ENCODE peak calls at places on chromosomes 5 and 9, in four cellular contexts. A is K562, Z is MM.1S, P is BE2C. E is an unnamed sample.

GRCh38 chr5:92917044-92917443 is 664.0 kb downstream of the NR2F1-AS1 start:
- DNase-seq in A (no peak), Z (no peak), P (no peak), E (no peak)

GRCh38 chr5:178273041-178273440 is 40.4 kb upstream of the PHYKPL start:
- DNase-seq in A (no peak), Z (no peak), P (no peak), E (no peak)

GRCh38 chr9:1152171-1152570 is 102.0 kb downstream of the DMRT2 start:
- DNase-seq in A (no peak), Z (no peak), P (no peak), E (no peak)

GRCh38 chr5:558326-558725 is 34.1 kb upstream of the SLC9A3 start:
- DNase-seq in A (no peak), Z (no peak), P (peak; percentile 2), E (no peak)

GRCh38 chr5:115377468-115378217 is 81.2 kb upstream of the CCDC112 start:
- DNase-seq in A (no peak), Z (peak; percentile 80), P (no peak), E (no peak)

GRCh38 chr5:75639912-75640311 is 28.7 kb downstream of the ANKDD1B start:
- DNase-seq in A (no peak), Z (no peak), P (no peak), E (no peak)

GRCh38 chr5:32173394-32174010 is 617 bp downstream of the GOLPH3 start:
- DNase-seq in A (peak; percentile 62), Z (peak; percentile 71), P (peak; percentile 40), E (peak; percentile 66)

GRCh38 chr5:101977729-101978345 is 318.2 kb downstream of the SLCO4C1 start:
- DNase-seq in A (peak; percentile 13), Z (peak; percentile 71), P (peak; percentile 11), E (peak; percentile 50)

GRCh38 chr5:71697967-71698366 is 21.1 kb upstream of the CARTPT start:
- DNase-seq in A (peak; percentile 61), Z (no peak), P (no peak), E (peak; percentile 2)

GRCh38 chr9:100206899-100207298 is 107.9 kb downstream of the INVS start:
- DNase-seq in A (no peak), Z (no peak), P (no peak), E (no peak)

GRCh38 chr5:141223112-141223783 is at the start of gene PCDHB14:
- DNase-seq in A (peak; percentile 18), Z (peak; percentile 75), P (peak; percentile 55), E (peak; percentile 34)

GRCh38 chr9:6646028-6646636 is 603 bp upstream of the GLDC start:
- DNase-seq in A (no peak), Z (peak; percentile 71), P (no peak), E (no peak)

GRCh38 chr5:16579142-16579541 is 37.7 kb downstream of the RETREG1 start:
- DNase-seq in A (no peak), Z (no peak), P (peak; percentile 81), E (no peak)

GRCh38 chr5:54965806-54966205 is 19.6 kb downstream of the ESM1 start:
- DNase-seq in A (no peak), Z (no peak), P (no peak), E (no peak)

GRCh38 chr9:38083858-38084555 is 15.0 kb upstream of the SHB start:
- DNase-seq in A (no peak), Z (no peak), P (no peak), E (no peak)

GRCh38 chr9:133604214-133604613 is 5.0 kb downstream of the FAM163B start:
- DNase-seq in A (no peak), Z (no peak), P (peak; percentile 53), E (peak; percentile 65)

GRCh38 chr9:121700165-121700830 is 48.9 kb downstream of the DAB2IP start:
- DNase-seq in A (no peak), Z (peak; percentile 21), P (peak; percentile 76), E (peak; percentile 27)

GRCh38 chr9:89732952-89733349 is 128.1 kb downstream of the GADD45G start:
- DNase-seq in A (no peak), Z (no peak), P (no peak), E (no peak)

GRCh38 chr9:112753725-112754124 is 3.2 kb downstream of the SNX30 start:
- DNase-seq in A (no peak), Z (no peak), P (no peak), E (no peak)

GRCh38 chr5:59565551-59565950 is 328.0 kb downstream of the PDE4D start:
- DNase-seq in A (no peak), Z (no peak), P (no peak), E (peak; percentile 17)

GRCh38 chr5:125410501-125411162 is 664.2 kb upstream of the ZNF608 start:
- DNase-seq in A (no peak), Z (no peak), P (peak; percentile 54), E (no peak)

GRCh38 chr5:137492321-137492720 is 6.8 kb downstream of the SPOCK1 start:
- DNase-seq in A (no peak), Z (no peak), P (no peak), E (no peak)

GRCh38 chr9:112112941-112113399 is 62.1 kb downstream of the SUSD1 start:
- DNase-seq in A (no peak), Z (no peak), P (peak; percentile 23), E (peak; percentile 10)

GRCh38 chr5:62124266-62124665 is 181.7 kb upstream of the KIF2A start:
- DNase-seq in A (no peak), Z (no peak), P (no peak), E (no peak)

GRCh38 chr9:130965680-130966079 is 26.6 kb upstream of the FIBCD1 start:
- DNase-seq in A (no peak), Z (no peak), P (no peak), E (no peak)
- H3K4me1 ChIP-seq in A (peaks cover 8% of the 10 kb centered on the region), Z (no peaks in the 10 kb centered on the region), P (no peaks in the 10 kb centered on the region), E (no peaks in the 10 kb centered on the region)

GRCh38 chr9:84966876-84967830 is 297.6 kb downstream of the NTRK2 start:
- DNase-seq in A (no peak), Z (no peak), P (no peak), E (no peak)
- TF ChIP-seq CTCF in A (peak; percentile 10), Z (no peak), P (peak; percentile 17), E (no peak)

GRCh38 chr9:68872026-68872501 is 141.8 kb downstream of the PRKACG start:
- DNase-seq in A (no peak), Z (no peak), P (no peak), E (no peak)
- H3K4me1 ChIP-seq in A (no peaks in the 10 kb centered on the region), Z (no peaks in the 10 kb centered on the region), P (no peaks in the 10 kb centered on the region), E (no peaks in the 10 kb centered on the region)

GRCh38 chr5:150513375-150514309 is 5.7 kb downstream of the NDST1 start:
- DNase-seq in A (peak; percentile 51), Z (no peak), P (peak; percentile 41), E (no peak)
- TF ChIP-seq CTCF in A (peak; percentile 16), Z (peak; percentile 6), P (peak; percentile 35), E (peak; percentile 43)

GRCh38 chr9:128082173-128082572 is 14.1 kb downstream of the SLC25A25 start:
- DNase-seq in A (peak; percentile 66), Z (peak; percentile 86), P (no peak), E (no peak)

GRCh38 chr9:128081052-128081451 is 13.0 kb downstream of the SLC25A25 start:
- DNase-seq in A (peak; percentile 76), Z (peak; percentile 78), P (peak; percentile 53), E (no peak)

GRCh38 chr9:128078504-128079434 is 10.7 kb downstream of the SLC25A25 start:
- DNase-seq in A (peak; percentile 79), Z (peak; percentile 80), P (no peak), E (no peak)

GRCh38 chr9:128080218-128080617 is 12.2 kb downstream of the SLC25A25 start:
- DNase-seq in A (no peak), Z (no peak), P (no peak), E (no peak)

DNA sequence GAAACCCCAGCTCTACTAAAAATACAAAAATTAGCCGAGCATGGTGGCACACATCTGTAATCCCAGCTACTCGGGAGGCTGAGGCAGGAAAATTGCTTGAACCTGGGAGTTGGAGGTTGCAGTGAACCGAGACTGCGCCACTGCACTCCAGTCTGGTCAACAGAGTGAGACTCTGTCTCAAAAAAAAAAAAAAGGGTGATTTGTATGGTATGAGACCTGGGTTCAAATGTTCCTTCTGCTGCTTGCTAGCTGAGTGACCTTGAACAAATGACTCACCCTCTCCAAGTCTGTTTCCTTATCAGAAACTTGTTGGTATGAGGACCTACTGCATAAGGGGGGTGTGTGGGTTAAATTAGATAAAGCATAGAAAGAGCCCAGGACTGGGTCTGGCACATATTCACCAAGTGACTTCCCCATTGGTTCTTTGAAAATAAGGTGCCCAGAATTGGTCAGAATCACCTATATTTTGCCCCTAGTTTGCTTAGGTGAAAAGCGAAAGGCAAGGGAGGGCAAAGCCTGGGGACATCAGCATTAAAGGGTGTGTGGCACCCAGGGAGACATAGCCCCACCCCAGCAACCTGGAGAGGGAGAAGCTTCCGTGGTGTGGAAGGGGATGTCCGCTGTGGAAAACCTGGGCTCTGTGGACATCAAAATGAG is 9.9 kb downstream of the SLC25A25 start:
- DNase-seq in A (peak; percentile 77), Z (peak; percentile 31), P (no peak), E (no peak)
- H3K4me1 ChIP-seq in A (peaks cover 54% of the 10 kb centered on the region), Z (peaks cover 59% of the 10 kb centered on the region), P (peaks cover 23% of the 10 kb centered on the region), E (peaks cover 31% of the 10 kb centered on the region)

GRCh38 chr9:130364619-130365322 is 80.0 kb upstream of the ASS1 start:
- DNase-seq in A (no peak), Z (no peak), P (no peak), E (no peak)

GRCh38 chr9:130366072-130366471 is 78.7 kb upstream of the ASS1 start:
- DNase-seq in A (no peak), Z (no peak), P (no peak), E (no peak)

GRCh38 chr9:130366888-130367550 is 77.7 kb upstream of the ASS1 start:
- DNase-seq in A (no peak), Z (no peak), P (no peak), E (no peak)

GRCh38 chr9:130363755-130364404 is 80.9 kb upstream of the ASS1 start:
- DNase-seq in A (no peak), Z (no peak), P (no peak), E (no peak)

GRCh38 chr9:130365323-130365721 is 79.4 kb upstream of the ASS1 start:
- DNase-seq in A (no peak), Z (no peak), P (no peak), E (no peak)
- TF ChIP-seq CTCF in A (no peak), Z (no peak), P (no peak), E (no peak)